ENCODE peak calls at places on chromosomes 11 and 22, in eight cellular contexts. Q is nephron progenitor cell; P is activated naive CD4-positive, alpha-beta T cell treated with Interleukin-2 at 50 U/mL for 16 hours; X is lung; S is heart right ventricle; F is ovary; M is heart left ventricle; A is activated CD8-positive, alpha-beta T cell treated with anti-CD3 and anti-CD28 coated beads for 36 hours. G is an unnamed sample.

GRCh38 chr11:59866397-59866796 is at the start of gene TCN1:
- DNase-seq in M (no peak), P (no peak), F (no peak), Q (no peak), X (no peak), A (no peak), S (no peak), G (no peak)

GRCh38 chr11:26947379-26947844 is 46.5 kb upstream of the FIBIN start:
- DNase-seq in Q (no peak), M (peak), F (peak), S (no peak), A (no peak), X (peak), P (no peak), G (no peak)

GRCh38 chr11:104581246-104581980 is 316.8 kb downstream of the CASP12 start:
- DNase-seq in X (no peak), S (no peak), M (no peak), P (no peak), F (no peak), A (no peak), Q (no peak), G (no peak)

GRCh38 chr22:40727607-40728325 is 48.5 kb downstream of the MCHR1 start:
- DNase-seq in P (no peak), X (no peak), M (no peak), F (no peak), Q (no peak), S (no peak), A (no peak), G (no peak)

GRCh38 chr11:33691051-33691864 is 9.4 kb downstream of the C11orf91 start:
- DNase-seq in X (no peak), Q (no peak), S (no peak), M (no peak), P (no peak), A (no peak), F (no peak), G (no peak)

GRCh38 chr11:9774591-9775392 is 110.9 kb downstream of the SWAP70 start:
- DNase-seq in M (no peak), Q (no peak), P (no peak), X (no peak), A (no peak), F (no peak), S (no peak), G (no peak)

GRCh38 chr22:23580586-23581251 is 629 bp upstream of the IGLL1 start:
- DNase-seq in F (no peak), A (no peak), M (no peak), S (no peak), P (no peak), X (no peak), Q (no peak), G (no peak)

GRCh38 chr11:134571301-134571700 is 159.3 kb upstream of the B3GAT1 start:
- DNase-seq in A (no peak), S (no peak), M (no peak), P (no peak), F (no peak), X (peak), Q (no peak), G (no peak)

GRCh38 chr11:86637976-86638375 is 34.4 kb downstream of the ME3 start:
- DNase-seq in P (no peak), X (no peak), S (no peak), F (no peak), M (no peak), Q (no peak), A (peak), G (peak)

GRCh38 chr11:134646561-134646960 is 234.5 kb upstream of the B3GAT1 start:
- DNase-seq in X (no peak), P (no peak), M (no peak), Q (no peak), S (no peak), F (no peak), A (no peak), G (no peak)

GRCh38 chr11:38718659-38719058 is 2120.6 kb upstream of the RAG2 start:
- DNase-seq in F (no peak), X (no peak), A (no peak), M (no peak), P (no peak), Q (no peak), S (no peak), G (no peak)

GRCh38 chr22:45212992-45213751 is 27.5 kb downstream of the KIAA0930 start:
- DNase-seq in F (no peak), P (no peak), X (no peak), Q (no peak), S (peak), A (no peak), M (peak), G (no peak)

GRCh38 chr22:33781396-33781795 is 138.9 kb downstream of the LARGE1 start:
- DNase-seq in Q (no peak), S (no peak), M (peak), A (no peak), F (no peak), P (no peak), X (no peak), G (no peak)

GRCh38 chr22:19057539-19057938 is 64.7 kb downstream of the DGCR2 start:
- DNase-seq in F (no peak), M (no peak), X (no peak), P (no peak), A (no peak), S (no peak), Q (no peak), G (no peak)

GRCh38 chr11:128766687-128767086 is 72.8 kb downstream of the FLI1 start:
- DNase-seq in X (no peak), P (no peak), Q (no peak), M (peak), F (no peak), S (peak), A (no peak), G (no peak)

GRCh38 chr11:118205979-118206611 is 18.7 kb downstream of the JAML start:
- DNase-seq in P (no peak), X (no peak), A (peak), M (no peak), Q (no peak), S (no peak), F (no peak), G (no peak)

GRCh38 chr11:61694971-61695706 is 14.9 kb downstream of the DAGLA start:
- DNase-seq in F (peak), Q (no peak), P (no peak), X (peak), M (peak), S (peak), A (no peak), G (no peak)

GRCh38 chr11:60875366-60875720 is 8.0 kb downstream of the ZP1 start:
- DNase-seq in F (no peak), X (no peak), S (no peak), Q (no peak), M (peak), P (no peak), A (no peak), G (no peak)

GRCh38 chr11:67699521-67699920 is 25.1 kb upstream of the ALDH3B2 start:
- DNase-seq in A (no peak), X (no peak), F (no peak), P (no peak), Q (no peak), M (no peak), S (no peak), G (no peak)